ENCODE peak calls at places on chromosomes 1 and 21, in four cellular contexts. A is K562, B is GM12878, G is HepG2. U is an unnamed sample. For H3K9me3, the result is how much of the 10 kb centered on the place peaks cover.

GRCh38 chr1:55519937-55520683 is 304.9 kb upstream of the USP24 start:
- DNase-seq in A (no peak), B (no peak), G (no peak), U (no peak)

GRCh38 chr21:30345014-30345413 is 3.4 kb downstream of the KRTAP23-1 start:
- DNase-seq in A (no peak), B (no peak), G (no peak), U (no peak)

GRCh38 chr1:32020338-32020737 is 6.7 kb downstream of the KHDRBS1 start:
- DNase-seq in A (no peak), B (no peak), G (no peak), U (no peak)

GRCh38 chr1:198598796-198599321 is 40.0 kb upstream of the PTPRC start:
- DNase-seq in A (no peak), B (peak), G (no peak), U (no peak)

GRCh38 chr1:228141082-228141870 is 1.2 kb downstream of the GUK1 start:
- DNase-seq in A (no peak), B (no peak), G (no peak), U (peak)

GRCh38 chr1:97907886-97908285 is 12.9 kb downstream of the DPYD start:
- DNase-seq in A (no peak), B (no peak), G (no peak), U (no peak)

GRCh38 chr1:205766038-205766437 is 9.2 kb downstream of the RAB29 start:
- DNase-seq in A (no peak), B (no peak), G (no peak), U (peak)

GRCh38 chr1:54139711-54140110 is 13.1 kb downstream of the CDCP2 start:
- DNase-seq in A (no peak), B (no peak), G (no peak), U (no peak)

GRCh38 chr1:189405419-189405818 is 1072.2 kb downstream of the BRINP3 start:
- DNase-seq in A (no peak), B (no peak), G (no peak), U (no peak)

GRCh38 chr1:198764748-198765147 is 125.9 kb downstream of the PTPRC start:
- DNase-seq in A (no peak), B (no peak), G (no peak), U (no peak)

GRCh38 chr1:178065250-178065649 is 28.7 kb upstream of the RASAL2 start:
- DNase-seq in A (no peak), B (no peak), G (no peak), U (no peak)

GRCh38 chr1:24735619-24736375 is 9.4 kb upstream of the CLIC4 start:
- DNase-seq in A (no peak), B (no peak), G (no peak), U (peak)

GRCh38 chr1:75708910-75709309 is 15.6 kb upstream of the ACADM start:
- DNase-seq in A (no peak), B (no peak), G (no peak), U (no peak)

GRCh38 chr1:54409156-54410142 is 3.3 kb upstream of the SSBP3 start:
- DNase-seq in A (peak), B (peak), G (no peak), U (no peak)

GRCh38 chr1:192167941-192168685 is 9.9 kb downstream of the RGS18 start:
- DNase-seq in A (no peak), B (no peak), G (no peak), U (peak)

GRCh38 chr1:170360601-170361000 is 171.4 kb upstream of the GORAB start:
- DNase-seq in A (no peak), B (no peak), G (no peak), U (no peak)

GRCh38 chr1:40187399-40187798 is 26.2 kb downstream of the RLF start:
- DNase-seq in A (no peak), B (no peak), G (no peak), U (no peak)

GRCh38 chr1:14970115-14970798 is 183.3 kb upstream of the TMEM51 start:
- DNase-seq in A (peak), B (no peak), G (peak), U (peak)

GRCh38 chr1:202852163-202852904 is 36.6 kb downstream of the RABIF start:
- DNase-seq in A (peak), B (no peak), G (peak), U (peak)

GRCh38 chr1:57101171-57101570 is 135.4 kb upstream of the C8B start:
- DNase-seq in A (no peak), B (no peak), G (no peak), U (no peak)

GRCh38 chr1:232531291-232531690 is 98.6 kb downstream of the SIPA1L2 start:
- DNase-seq in A (no peak), B (no peak), G (no peak), U (no peak)

GRCh38 chr1:40932004-40932403 is 47.5 kb upstream of the CTPS1 start:
- DNase-seq in A (no peak), B (no peak), G (peak), U (peak)

GRCh38 chr1:94109478-94109877 is 11.5 kb downstream of the ABCA4 start:
- DNase-seq in A (no peak), B (no peak), G (no peak), U (no peak)

DNA sequence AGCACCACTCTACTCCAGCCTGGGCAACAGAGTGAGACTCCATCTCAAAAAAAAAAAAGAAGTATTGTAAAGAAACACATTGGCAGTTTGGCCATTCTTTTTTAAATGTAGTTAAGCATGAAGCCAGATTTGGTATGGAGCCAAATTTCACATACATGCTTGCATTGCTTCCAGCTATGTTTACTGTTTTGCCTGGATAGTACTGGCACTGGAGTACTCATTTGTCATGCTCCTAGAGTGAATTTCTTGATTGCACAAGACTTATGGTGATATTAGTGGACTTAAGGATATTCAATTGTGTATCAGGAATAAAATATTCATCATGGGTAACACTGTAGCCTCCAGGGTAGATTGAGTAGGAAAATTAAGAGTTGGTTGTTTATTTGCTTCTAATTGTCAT is 24.4 kb upstream of the SLC9A1 start:
- DNase-seq in A (no peak), B (no peak), G (no peak), U (no peak)
- H3K9me3 ChIP-seq in A (under half), B (under half), G (under half), U (under half)

DNA sequence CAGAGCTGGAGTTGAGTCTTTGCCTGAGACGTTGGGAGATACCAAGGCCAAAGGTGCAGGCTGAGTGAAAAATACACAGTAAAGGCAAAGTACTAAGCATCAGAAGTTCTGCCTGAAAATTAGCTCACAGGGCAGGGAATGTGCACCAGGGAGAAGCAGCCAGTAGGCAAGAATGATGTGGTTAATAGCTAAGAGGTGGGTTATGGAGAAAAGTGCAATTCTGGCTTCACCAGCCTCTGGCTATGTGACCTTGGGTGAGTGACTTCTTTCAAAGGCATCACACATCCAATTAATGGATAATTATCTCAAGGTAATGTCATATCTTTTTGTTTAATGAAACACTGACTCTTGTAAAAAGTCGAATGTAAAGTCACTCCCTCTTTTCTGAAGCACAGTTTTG is 230.7 kb upstream of the FGGY start:
- DNase-seq in A (no peak), B (no peak), G (no peak), U (no peak)
- TF ChIP-seq EZH2 in A (no peak), B (no peak), G (no peak), U (no peak)

GRCh38 chr1:30446100-30446499 is 277.3 kb downstream of the MATN1 start:
- DNase-seq in A (no peak), B (no peak), G (no peak), U (no peak)

GRCh38 chr1:30447701-30448100 is 275.7 kb downstream of the MATN1 start:
- DNase-seq in A (no peak), B (no peak), G (no peak), U (no peak)

GRCh38 chr1:30445449-30445848 is 277.9 kb downstream of the MATN1 start:
- DNase-seq in A (no peak), B (no peak), G (no peak), U (no peak)

GRCh38 chr1:30447080-30447479 is 276.3 kb downstream of the MATN1 start:
- DNase-seq in A (no peak), B (no peak), G (no peak), U (no peak)

GRCh38 chr1:30446508-30446907 is 276.9 kb downstream of the MATN1 start:
- DNase-seq in A (no peak), B (no peak), G (no peak), U (no peak)
- TF ChIP-seq MYC in A (no peak), B (no peak), G (no peak), U (no peak)

GRCh38 chr1:2940178-2940577 is 81.1 kb upstream of the ACTRT2 start:
- DNase-seq in A (no peak), B (no peak), G (no peak), U (no peak)
- H3K9me3 ChIP-seq in A (under half), B (under half), G (under half), U (under half)

GRCh38 chr1:174534789-174535188 is 87.0 kb downstream of the GPR52 start:
- DNase-seq in A (no peak), B (no peak), G (no peak), U (no peak)
- TF ChIP-seq EZH2 in A (no peak), B (no peak), G (no peak), U (no peak)